ENCODE peak calls at places on chromosome 2, in eight cellular contexts. M is SW 1271, C is memory B cell, F is astrocyte of the hippocampus, H is anterior cingulate cortex, Z is NCI-H510A treated with DMSO at 0.1 percent for 48 hours, J is occipital lobe, A is hypothalamus. V is an unnamed sample.

GRCh38 chr2:143355814-143356213 is 226.6 kb downstream of the ARHGAP15 start:
- DNase-seq in H (no peak), F (no peak), C (no peak), M (no peak), Z (no peak), J (no peak), A (no peak), V (no peak)

GRCh38 chr2:197804758-197805597 is 585 bp downstream of the PLCL1 start:
- DNase-seq in H (peak; percentile 62), F (peak; percentile 46), A (peak; percentile 20), Z (no peak), M (no peak), C (no peak), J (peak; percentile 73), V (no peak)

GRCh38 chr2:219289537-219290361 is 10.6 kb downstream of the DNAJB2 start:
- DNase-seq in A (peak; percentile 79), M (no peak), H (peak; percentile 86), C (no peak), F (peak; percentile 96), Z (no peak), J (peak; percentile 83), V (peak; percentile 74)

GRCh38 chr2:126804347-126804746 is 94.3 kb upstream of the TEX51 start:
- DNase-seq in Z (no peak), C (no peak), F (no peak), J (no peak), M (no peak), A (no peak), H (no peak), V (no peak)

GRCh38 chr2:46735108-46735691 is 180.4 kb downstream of the MCFD2 start:
- DNase-seq in F (no peak), H (no peak), C (no peak), Z (peak; percentile 39), A (no peak), J (no peak), M (no peak), V (no peak)

GRCh38 chr2:234981197-234982095 is 29.6 kb downstream of the SH3BP4 start:
- DNase-seq in A (no peak), M (peak; percentile 81), C (no peak), F (peak; percentile 99), J (no peak), H (no peak), Z (peak; percentile 51), V (no peak)

GRCh38 chr2:152353364-152353763 is 18.4 kb downstream of the FMNL2 start:
- DNase-seq in C (no peak), J (no peak), H (no peak), Z (no peak), M (no peak), F (no peak), A (no peak), V (no peak)

GRCh38 chr2:196160101-196160500 is 11.3 kb downstream of the STK17B start:
- DNase-seq in Z (no peak), F (peak; percentile 93), H (no peak), C (peak; percentile 81), M (peak; percentile 49), A (no peak), J (no peak), V (no peak)

GRCh38 chr2:121902171-121902591 is 146.7 kb downstream of the TSN start:
- DNase-seq in Z (no peak), M (no peak), J (no peak), C (no peak), F (no peak), A (no peak), H (no peak), V (no peak)

GRCh38 chr2:60213865-60214657 is 339.4 kb downstream of the BCL11A start:
- DNase-seq in F (peak; percentile 26), A (no peak), C (no peak), M (no peak), J (no peak), Z (no peak), H (no peak), V (no peak)

GRCh38 chr2:98500561-98500960 is 55.9 kb downstream of the INPP4A start:
- DNase-seq in M (no peak), J (no peak), Z (no peak), C (no peak), A (no peak), H (no peak), F (no peak), V (no peak)

GRCh38 chr2:219352448-219353023 is 20.0 kb upstream of the RESP18 start:
- DNase-seq in A (peak; percentile 25), H (peak; percentile 66), C (peak; percentile 33), J (peak; percentile 33), F (peak; percentile 71), Z (peak; percentile 82), M (peak; percentile 12), V (peak; percentile 65)

GRCh38 chr2:195425328-195425727 is 231.7 kb upstream of the SLC39A10 start:
- DNase-seq in Z (no peak), A (no peak), M (no peak), C (no peak), H (no peak), J (no peak), F (no peak), V (no peak)

GRCh38 chr2:240999001-240999791 is 778 bp downstream of the SNED1 start:
- DNase-seq in J (no peak), A (no peak), F (peak; percentile 60), M (no peak), C (no peak), Z (no peak), H (no peak), V (no peak)

GRCh38 chr2:176083796-176084261 is at the start of gene EVX2:
- DNase-seq in C (no peak), Z (no peak), J (no peak), F (no peak), M (no peak), H (no peak), A (no peak), V (no peak)

GRCh38 chr2:100390001-100390940 is 27.2 kb downstream of the CHST10 start:
- DNase-seq in C (no peak), J (no peak), M (no peak), F (no peak), Z (no peak), A (no peak), H (no peak), V (no peak)

GRCh38 chr2:112021269-112021668 is 33.8 kb upstream of the TMEM87B start:
- DNase-seq in J (no peak), M (no peak), A (no peak), F (no peak), Z (no peak), C (no peak), H (no peak), V (no peak)

GRCh38 chr2:228469721-228470120 is 288.2 kb upstream of the SPHKAP start:
- DNase-seq in F (no peak), M (no peak), A (no peak), J (no peak), Z (no peak), H (no peak), C (no peak), V (no peak)